ENCODE peak calls at places on chromosomes 4 and X, in eight cellular contexts. G is mesenchymal stem cell; D is tibial nerve; X is pancreas; T is neural progenitor cell; B is tibial artery; V is CD8-positive, alpha-beta memory T cell; P is SK-N-SH. L is an unnamed sample.

GRCh38 chr4:184388106-184388505 is 86.2 kb downstream of the IRF2 start:
- DNase-seq in V (no peak), X (no peak), T (no peak), G (no peak), B (no peak), D (no peak), P (no peak), L (peak; percentile 44)

GRCh38 chr4:84931961-84932360 is 34.5 kb downstream of the WDFY3 start:
- DNase-seq in T (peak; percentile 49), G (no peak), P (no peak), D (no peak), B (no peak), V (no peak), X (no peak), L (no peak)

GRCh38 chrX:70481424-70481823 is 36.8 kb downstream of the DLG3 start:
- DNase-seq in V (no peak), B (no peak), P (no peak), D (no peak), X (no peak), G (peak; percentile 54), T (peak; percentile 66), L (no peak)

GRCh38 chr4:75919914-75920313 is 17.7 kb upstream of the PPEF2 start:
- DNase-seq in X (no peak), B (no peak), T (no peak), D (no peak), G (no peak), V (no peak), P (no peak), L (no peak)

GRCh38 chr4:153393397-153393796 is 48.9 kb downstream of the MND1 start:
- DNase-seq in X (no peak), V (no peak), G (peak; percentile 75), P (no peak), D (no peak), B (peak; percentile 85), T (no peak), L (no peak)

GRCh38 chrX:71998836-71999509 is 88.3 kb downstream of the NHSL2 start:
- DNase-seq in D (no peak), P (peak; percentile 76), T (peak; percentile 49), G (peak; percentile 37), X (no peak), V (peak; percentile 26), B (no peak), L (peak; percentile 77)

GRCh38 chrX:130539721-130540321 is 138.0 kb downstream of the RBMX2 start:
- DNase-seq in P (peak; percentile 47), B (peak; percentile 63), G (peak; percentile 28), V (no peak), X (peak; percentile 8), D (no peak), T (peak; percentile 61), L (peak; percentile 74)

GRCh38 chr4:186643501-186644315 is 79.9 kb downstream of the FAT1 start:
- DNase-seq in X (no peak), B (no peak), V (no peak), P (no peak), G (peak; percentile 82), T (no peak), D (no peak), L (no peak)

GRCh38 chr4:58188313-58188712 is 1078.1 kb upstream of the IGFBP7 start:
- DNase-seq in T (no peak), G (no peak), D (no peak), P (no peak), V (no peak), X (no peak), B (no peak), L (no peak)

GRCh38 chr4:6942238-6942800 is 32.7 kb downstream of the TBC1D14 start:
- DNase-seq in P (no peak), T (no peak), D (no peak), V (peak; percentile 53), X (no peak), G (peak; percentile 99), B (no peak), L (no peak)

GRCh38 chr4:40718571-40718970 is 31.2 kb upstream of the NSUN7 start:
- DNase-seq in D (no peak), X (peak; percentile 34), V (no peak), G (no peak), T (peak; percentile 90), B (no peak), P (no peak), L (no peak)

GRCh38 chr4:156945532-156945931 is 26.1 kb downstream of the PDGFC start:
- DNase-seq in V (no peak), B (no peak), D (no peak), X (no peak), P (no peak), T (no peak), G (peak; percentile 60), L (no peak)

GRCh38 chr4:18406220-18406619 is 384.7 kb upstream of the LCORL start:
- DNase-seq in P (no peak), D (no peak), V (no peak), T (no peak), B (no peak), G (no peak), X (no peak), L (no peak)

GRCh38 chr4:37475087-37475486 is 211.1 kb downstream of the RELL1 start:
- DNase-seq in G (no peak), B (no peak), P (no peak), V (no peak), X (no peak), D (no peak), T (no peak), L (no peak)
- H3K4me1 ChIP-seq in G (no peaks in the 10 kb centered on the region), B (no peaks in the 10 kb centered on the region), P (no peaks in the 10 kb centered on the region), V (no peaks in the 10 kb centered on the region), X (peaks cover 50% of the 10 kb centered on the region), D (no peaks in the 10 kb centered on the region), T (no peaks in the 10 kb centered on the region), L (no peaks in the 10 kb centered on the region)

GRCh38 chrX:53599781-53600396 is 86.6 kb downstream of the HUWE1 start:
- DNase-seq in T (no peak), X (no peak), D (no peak), V (no peak), P (no peak), G (no peak), B (no peak), L (no peak)
- H3K4me1 ChIP-seq in T (no peaks in the 10 kb centered on the region), X (peaks cover 4% of the 10 kb centered on the region), D (no peaks in the 10 kb centered on the region), V (no peaks in the 10 kb centered on the region), P (peaks cover 8% of the 10 kb centered on the region), G (peaks cover 2% of the 10 kb centered on the region), B (no peaks in the 10 kb centered on the region), L (no peaks in the 10 kb centered on the region)

GRCh38 chrX:45447995-45448394 is 247.3 kb upstream of the DIPK2B start:
- DNase-seq in G (no peak), T (no peak), V (no peak), P (no peak), D (no peak), X (no peak), B (no peak), L (no peak)
- H3K4me1 ChIP-seq in G (peaks cover 6% of the 10 kb centered on the region), T (no peaks in the 10 kb centered on the region), V (no peaks in the 10 kb centered on the region), P (peaks cover 36% of the 10 kb centered on the region), D (no peaks in the 10 kb centered on the region), X (no peaks in the 10 kb centered on the region), B (no peaks in the 10 kb centered on the region), L (no peaks in the 10 kb centered on the region)

GRCh38 chr4:93830090-93830818 is 1.7 kb downstream of the ATOH1 start:
- DNase-seq in T (peak; percentile 49), D (no peak), X (no peak), G (no peak), B (no peak), P (no peak), V (no peak), L (no peak)
- H3K4me1 ChIP-seq in T (peaks cover 31% of the 10 kb centered on the region), D (no peaks in the 10 kb centered on the region), X (no peaks in the 10 kb centered on the region), G (peaks cover 33% of the 10 kb centered on the region), B (peaks cover 28% of the 10 kb centered on the region), P (no peaks in the 10 kb centered on the region), V (no peaks in the 10 kb centered on the region), L (no peaks in the 10 kb centered on the region)

L was measured in Karpas-422.